ENCODE peak calls at places on chromosome 16, in ten cellular contexts. P is prostate gland, E is sigmoid colon, D is stomach, Y is esophagus muscularis mucosa, A is HL-60, T is GM23338, M is transverse colon, C is K562, N is HCT116. O is an unnamed sample.

GRCh38 chr16:4693956-4694663 is 748 bp downstream of the NUDT16L1 start:
- DNase-seq in P (no peak), E (peak), D (peak), Y (no peak), A (no peak), T (peak), M (peak), C (peak), N (no peak), O (peak)

GRCh38 chr16:74024997-74025396 is 271.6 kb upstream of the PSMD7 start:
- DNase-seq in P (no peak), E (no peak), D (no peak), Y (no peak), A (no peak), T (no peak), M (no peak), C (no peak), N (no peak), O (no peak)

GRCh38 chr16:12319464-12320030 is 343.0 kb downstream of the SNX29 start:
- DNase-seq in P (no peak), E (no peak), D (peak), Y (no peak), A (no peak), T (peak), M (no peak), C (no peak), N (no peak), O (no peak)

GRCh38 chr16:84212154-84212553 is 21.2 kb downstream of the ADAD2 start:
- DNase-seq in P (no peak), E (no peak), D (no peak), Y (no peak), A (no peak), T (no peak), M (no peak), C (no peak), N (no peak), O (no peak)

GRCh38 chr16:83937922-83938875 is 14.8 kb upstream of the OSGIN1 start:
- DNase-seq in P (no peak), E (no peak), D (no peak), Y (no peak), A (no peak), T (no peak), M (no peak), C (no peak), N (no peak), O (no peak)

GRCh38 chr16:89988951-89989350 is 30.3 kb downstream of the DBNDD1 start:
- DNase-seq in P (no peak), E (no peak), D (no peak), Y (no peak), A (no peak), T (no peak), M (no peak), C (no peak), N (no peak), O (peak)

GRCh38 chr16:30984669-30985400 is at the start of gene HSD3B7:
- DNase-seq in P (peak), E (peak), D (peak), Y (peak), A (peak), T (peak), M (peak), C (peak), N (peak), O (peak)

GRCh38 chr16:13021996-13022395 is 120.6 kb downstream of the SHISA9 start:
- DNase-seq in P (no peak), E (no peak), D (no peak), Y (no peak), A (no peak), T (no peak), M (no peak), C (no peak), N (no peak), O (no peak)

GRCh38 chr16:81480856-81481821 is 36.5 kb downstream of the CMIP start:
- DNase-seq in P (no peak), E (peak), D (peak), Y (no peak), A (peak), T (no peak), M (peak), C (peak), N (no peak), O (peak)

GRCh38 chr16:30609002-30609927 is 924 bp downstream of the ZNF689 start:
- DNase-seq in P (peak), E (peak), D (peak), Y (no peak), A (peak), T (peak), M (peak), C (peak), N (no peak), O (no peak)

GRCh38 chr16:31344712-31345111 is 10.3 kb upstream of the ITGAX start:
- DNase-seq in P (no peak), E (no peak), D (no peak), Y (no peak), A (no peak), T (no peak), M (no peak), C (no peak), N (no peak), O (no peak)

GRCh38 chr16:11079657-11080187 is 135.4 kb downstream of the CLEC16A start:
- DNase-seq in P (no peak), E (peak), D (no peak), Y (no peak), A (no peak), T (no peak), M (no peak), C (no peak), N (no peak), O (no peak)

GRCh38 chr16:16183562-16183961 is 39.7 kb downstream of the ABCC6 start:
- DNase-seq in P (no peak), E (no peak), D (no peak), Y (no peak), A (no peak), T (peak), M (no peak), C (no peak), N (no peak), O (no peak)

GRCh38 chr16:2478273-2478672 is 3.3 kb downstream of the TBC1D24 start:
- DNase-seq in P (no peak), E (no peak), D (no peak), Y (no peak), A (no peak), T (no peak), M (no peak), C (no peak), N (no peak), O (no peak)

GRCh38 chr16:21626659-21627277 is 25.6 kb downstream of the IGSF6 start:
- DNase-seq in P (no peak), E (peak), D (no peak), Y (no peak), A (peak), T (no peak), M (no peak), C (no peak), N (peak), O (no peak)

GRCh38 chr16:30121741-30122620 is 1.0 kb downstream of the MAPK3 start:
- DNase-seq in P (no peak), E (peak), D (peak), Y (peak), A (no peak), T (no peak), M (peak), C (no peak), N (no peak), O (peak)

GRCh38 chr16:48408688-48409087 is 23.5 kb upstream of the SIAH1 start:
- DNase-seq in P (no peak), E (peak), D (peak), Y (no peak), A (peak), T (no peak), M (peak), C (no peak), N (no peak), O (peak)

GRCh38 chr16:79047337-79047736 is 553.2 kb downstream of the MAF start:
- DNase-seq in P (no peak), E (no peak), D (no peak), Y (no peak), A (peak), T (peak), M (no peak), C (peak), N (no peak), O (no peak)

GRCh38 chr16:12551530-12551929 is 252.2 kb downstream of the CPPED1 start:
- DNase-seq in P (no peak), E (no peak), D (no peak), Y (no peak), A (no peak), T (no peak), M (no peak), C (no peak), N (no peak), O (no peak)

GRCh38 chr16:16150117-16150877 is 73.0 kb downstream of the ABCC6 start:
- DNase-seq in P (peak), E (peak), D (no peak), Y (no peak), A (no peak), T (peak), M (peak), C (no peak), N (no peak), O (no peak)

GRCh38 chr16:4322121-4323035 is 6.5 kb downstream of the GLIS2 start:
- DNase-seq in P (no peak), E (peak), D (no peak), Y (no peak), A (no peak), T (no peak), M (no peak), C (no peak), N (no peak), O (peak)

GRCh38 chr16:9372934-9373890 is 281.8 kb downstream of the HAPSTR1 start:
- DNase-seq in P (no peak), E (no peak), D (no peak), Y (no peak), A (no peak), T (peak), M (no peak), C (no peak), N (no peak), O (no peak)

GRCh38 chr16:70805787-70806186 is 4.8 kb upstream of the VAC14 start:
- DNase-seq in P (no peak), E (no peak), D (no peak), Y (no peak), A (no peak), T (no peak), M (no peak), C (no peak), N (no peak), O (no peak)

GRCh38 chr16:79776243-79776884 is 175.8 kb upstream of the MAF start:
- DNase-seq in P (peak), E (peak), D (no peak), Y (no peak), A (no peak), T (peak), M (peak), C (peak), N (no peak), O (no peak)

GRCh38 chr16:3020247-3020603 is at the start of gene TNFRSF12A:
- DNase-seq in P (peak), E (peak), D (peak), Y (peak), A (peak), T (peak), M (peak), C (peak), N (peak), O (peak)

GRCh38 chr16:19595043-19595767 is 39.7 kb downstream of the VPS35L start:
- DNase-seq in P (no peak), E (no peak), D (peak), Y (no peak), A (no peak), T (no peak), M (no peak), C (no peak), N (no peak), O (peak)

GRCh38 chr16:15502041-15502725 is 67.8 kb downstream of the BMERB1 start:
- DNase-seq in P (no peak), E (no peak), D (no peak), Y (no peak), A (no peak), T (peak), M (no peak), C (peak), N (peak), O (no peak)

GRCh38 chr16:47965439-47965838 is 190.4 kb downstream of the ABCC12 start:
- DNase-seq in P (no peak), E (no peak), D (no peak), Y (no peak), A (no peak), T (peak), M (no peak), C (no peak), N (no peak), O (no peak)

GRCh38 chr16:75244844-75245758 is 6.3 kb downstream of the BCAR1 start:
- DNase-seq in P (peak), E (peak), D (peak), Y (no peak), A (no peak), T (peak), M (peak), C (no peak), N (no peak), O (peak)

GRCh38 chr16:85616608-85617311 is 3.6 kb downstream of the GSE1 start:
- DNase-seq in P (peak), E (no peak), D (peak), Y (no peak), A (peak), T (no peak), M (peak), C (peak), N (no peak), O (peak)

GRCh38 chr16:82043680-82044584 is 8.9 kb downstream of the HSD17B2 start:
- DNase-seq in P (no peak), E (no peak), D (no peak), Y (no peak), A (no peak), T (no peak), M (no peak), C (no peak), N (no peak), O (no peak)

GRCh38 chr16:83390759-83391158 is 417.0 kb upstream of the HSBP1 start:
- DNase-seq in P (no peak), E (no peak), D (no peak), Y (no peak), A (no peak), T (no peak), M (no peak), C (no peak), N (no peak), O (no peak)

GRCh38 chr16:3383045-3383448 is 17.8 kb downstream of the ZSCAN32 start:
- DNase-seq in P (no peak), E (no peak), D (no peak), Y (no peak), A (no peak), T (peak), M (no peak), C (no peak), N (no peak), O (no peak)

GRCh38 chr16:72561-73537 is at the start of gene RHBDF1:
- DNase-seq in P (peak), E (peak), D (peak), Y (no peak), A (no peak), T (peak), M (peak), C (peak), N (no peak), O (peak)
- H3K4me3 ChIP-seq in P (peak), E (peak), D (peak), Y (peak), A (no peak), T (peak), M (peak), C (peak), N (peak), O (peak)

DNA sequence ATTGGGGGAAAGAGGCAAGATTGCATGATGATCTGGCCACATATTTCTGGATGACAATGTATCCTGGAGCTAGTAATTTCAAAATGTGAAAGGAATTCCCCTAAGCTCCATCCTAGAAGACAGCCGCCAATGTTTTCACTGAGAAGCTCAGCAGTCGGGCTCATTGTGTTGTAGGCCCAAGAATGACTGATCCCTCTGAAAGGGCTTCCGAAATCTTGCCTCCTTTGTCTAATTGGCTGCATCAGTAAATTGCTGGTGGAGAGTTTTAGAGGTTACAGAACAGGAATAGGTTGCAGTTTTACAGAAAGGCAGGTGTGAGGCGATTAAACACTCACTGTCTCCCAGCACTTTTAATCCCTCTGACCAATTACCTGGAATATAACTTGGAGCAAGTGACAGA is 464.1 kb upstream of the SALL1 start:
- DNase-seq in P (no peak), E (no peak), D (no peak), Y (no peak), A (no peak), T (peak), M (no peak), C (no peak), N (no peak), O (no peak)
- TF ChIP-seq POLR2AphosphoS5 in P (no peak), E (no peak), D (no peak), Y (no peak), A (no peak), T (no peak), M (no peak), C (no peak), N (no peak), O (no peak)

GRCh38 chr16:27922433-27922832 is 141.1 kb downstream of the GSG1L start:
- DNase-seq in P (no peak), E (no peak), D (no peak), Y (no peak), A (no peak), T (peak), M (no peak), C (no peak), N (no peak), O (no peak)

GRCh38 chr16:27921134-27921533 is 142.4 kb downstream of the GSG1L start:
- DNase-seq in P (no peak), E (no peak), D (no peak), Y (no peak), A (no peak), T (peak), M (no peak), C (no peak), N (no peak), O (no peak)

GRCh38 chr16:27918755-27919154 is 144.8 kb downstream of the GSG1L start:
- DNase-seq in P (no peak), E (no peak), D (no peak), Y (no peak), A (no peak), T (peak), M (no peak), C (no peak), N (peak), O (no peak)

GRCh38 chr16:27917953-27918352 is 145.6 kb downstream of the GSG1L start:
- DNase-seq in P (no peak), E (no peak), D (no peak), Y (no peak), A (no peak), T (no peak), M (no peak), C (no peak), N (no peak), O (no peak)

GRCh38 chr16:27920391-27920891 is 143.1 kb downstream of the GSG1L start:
- DNase-seq in P (peak), E (no peak), D (no peak), Y (no peak), A (no peak), T (peak), M (no peak), C (no peak), N (peak), O (no peak)
- TF ChIP-seq CTCF in P (no peak), E (no peak), D (no peak), Y (no peak), A (no peak), T (peak), M (no peak), C (no peak), N (peak), O (peak)

GRCh38 chr16:68070249-68070725 is 14.9 kb upstream of the NFATC3 start:
- DNase-seq in P (no peak), E (no peak), D (no peak), Y (no peak), A (no peak), T (no peak), M (no peak), C (no peak), N (no peak), O (no peak)

GRCh38 chr16:68070811-68071546 is 14.2 kb upstream of the NFATC3 start:
- DNase-seq in P (no peak), E (no peak), D (no peak), Y (no peak), A (no peak), T (no peak), M (no peak), C (no peak), N (no peak), O (no peak)

GRCh38 chr16:68072038-68072695 is 13.0 kb upstream of the NFATC3 start:
- DNase-seq in P (peak), E (peak), D (no peak), Y (peak), A (no peak), T (no peak), M (peak), C (peak), N (no peak), O (no peak)

GRCh38 chr16:68069511-68070248 is 15.5 kb upstream of the NFATC3 start:
- DNase-seq in P (no peak), E (no peak), D (no peak), Y (no peak), A (no peak), T (no peak), M (peak), C (no peak), N (no peak), O (peak)

DNA sequence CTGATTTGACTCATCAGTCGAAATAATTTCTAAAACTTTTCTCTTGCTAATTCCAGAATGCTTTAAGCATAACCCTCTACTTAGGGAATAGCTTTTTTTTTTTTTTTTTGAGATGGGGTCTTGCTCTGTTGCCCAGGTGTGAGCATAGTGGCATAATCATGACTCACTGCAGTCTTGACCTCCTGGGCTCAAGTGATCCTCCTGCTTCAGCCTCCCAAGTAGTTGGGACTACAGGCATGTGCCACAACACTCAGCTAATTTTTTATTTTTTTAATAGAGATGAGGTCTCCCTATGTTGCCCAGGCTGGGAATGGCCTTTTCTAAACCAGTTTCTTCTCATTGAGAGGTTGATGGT is 13.6 kb upstream of the NFATC3 start:
- DNase-seq in P (no peak), E (no peak), D (no peak), Y (no peak), A (no peak), T (no peak), M (no peak), C (no peak), N (no peak), O (no peak)
- H3K4me3 ChIP-seq in P (no peak), E (no peak), D (no peak), Y (no peak), A (no peak), T (no peak), M (no peak), C (no peak), N (no peak), O (no peak)

DNA sequence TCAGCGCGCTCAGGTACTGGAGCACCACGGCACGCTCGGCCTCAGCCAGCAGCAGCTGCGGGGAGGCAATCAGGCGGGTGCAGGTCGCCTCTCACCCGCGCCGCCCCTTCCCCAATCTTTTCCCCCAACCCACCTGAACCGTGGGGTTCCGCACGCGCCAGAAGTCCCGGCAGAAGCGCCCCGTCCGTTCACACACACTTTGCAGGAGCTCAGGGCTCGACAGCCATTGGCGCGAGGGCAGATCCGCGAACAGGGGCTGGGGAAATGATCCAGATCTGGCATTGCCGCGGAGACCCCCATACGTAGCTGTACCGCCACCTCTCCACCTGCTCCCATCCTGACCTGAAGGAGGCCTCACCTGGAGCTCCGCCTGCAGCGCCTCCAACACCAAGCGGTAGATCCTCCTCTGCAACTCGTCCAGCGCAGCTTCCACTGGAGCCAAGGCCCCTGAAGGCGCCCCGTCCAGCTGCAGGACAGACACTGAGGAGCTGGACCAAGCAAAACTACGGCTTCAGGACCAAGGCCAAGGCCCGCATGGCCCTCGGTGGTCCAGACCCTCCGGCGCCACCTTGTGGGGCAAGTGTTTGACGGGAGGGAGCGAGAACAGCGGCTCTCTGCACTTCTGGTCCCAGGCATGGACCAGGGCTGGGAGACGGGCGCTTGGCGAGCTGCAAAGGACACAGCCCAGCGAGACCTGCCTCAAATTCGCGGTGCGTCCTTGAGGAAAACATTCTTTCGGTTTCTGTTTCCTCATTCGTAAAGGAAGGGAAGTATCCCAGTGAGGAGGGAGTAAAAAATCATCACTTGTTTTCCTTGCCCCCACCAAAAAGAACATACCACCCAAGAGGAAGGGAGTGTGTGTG is 1.5 kb upstream of the MATCAP1 start:
- DNase-seq in P (peak), E (peak), D (peak), Y (peak), A (peak), T (peak), M (peak), C (peak), N (peak), O (peak)
- TF ChIP-seq POLR2AphosphoS5 in P (peak), E (no peak), D (peak), Y (peak), A (no peak), T (no peak), M (peak), C (no peak), N (peak), O (peak)

O was measured in upper lobe of left lung.